ENCODE peak calls at places on chromosomes 12 and 14, in seven cellular contexts. C is HepG2, P is K562, V is GM12892, B is SK-N-SH, O is suprapubic skin, J is stomach. D is an unnamed sample.

GRCh38 chr12:4506870-4507269 is 31.8 kb upstream of the RAD51AP1 start:
- DNase-seq in B (no peak), V (peak), C (no peak), O (no peak), P (no peak), J (no peak), D (no peak)

GRCh38 chr14:89327771-89328212 is 89.2 kb downstream of the FOXN3 start:
- DNase-seq in P (no peak), J (no peak), C (no peak), B (no peak), O (no peak), V (no peak), D (no peak)

GRCh38 chr14:50997712-50998111 is 53.4 kb upstream of the PYGL start:
- DNase-seq in O (no peak), C (peak), J (no peak), B (no peak), V (no peak), P (no peak), D (no peak)

GRCh38 chr12:89529738-89530137 is 3.9 kb upstream of the POC1B start:
- DNase-seq in P (peak), B (peak), C (peak), V (no peak), O (no peak), J (no peak), D (no peak)

GRCh38 chr14:106442857-106443256 is 916.5 kb downstream of the TMEM121 start:
- DNase-seq in C (no peak), P (no peak), J (no peak), V (no peak), B (no peak), O (no peak), D (no peak)

GRCh38 chr12:55068416-55069010 is 48.7 kb downstream of the NEUROD4 start:
- DNase-seq in J (no peak), C (peak), V (peak), O (no peak), P (peak), B (peak), D (no peak)

GRCh38 chr14:73786632-73786941 is 65.0 kb upstream of the PTGR2 start:
- DNase-seq in O (no peak), P (no peak), J (peak), C (no peak), V (no peak), B (peak), D (peak)

GRCh38 chr12:8648598-8649205 is 13.9 kb downstream of the MFAP5 start:
- DNase-seq in J (no peak), B (no peak), C (no peak), P (no peak), O (no peak), V (peak), D (no peak)

GRCh38 chr14:86481105-86481504 is 951.2 kb downstream of the FLRT2 start:
- DNase-seq in J (no peak), O (no peak), C (no peak), P (no peak), V (no peak), B (no peak), D (no peak)

GRCh38 chr14:91429385-91429784 is 11.8 kb upstream of the CCDC88C start:
- DNase-seq in V (no peak), J (no peak), O (no peak), B (no peak), P (no peak), C (no peak), D (no peak)

GRCh38 chr12:115375188-115375991 is 691.4 kb upstream of the TBX3 start:
- DNase-seq in P (no peak), V (peak), J (no peak), C (peak), B (no peak), O (no peak), D (no peak)

GRCh38 chr12:68163546-68164210 is 4.1 kb upstream of the IFNG start:
- DNase-seq in O (no peak), C (no peak), J (no peak), V (no peak), P (no peak), B (no peak), D (no peak)

GRCh38 chr14:86430807-86431206 is 900.9 kb downstream of the FLRT2 start:
- DNase-seq in V (no peak), P (no peak), J (no peak), C (no peak), O (no peak), B (no peak), D (no peak)

GRCh38 chr12:46214668-46215429 is 54.0 kb downstream of the SLC38A1 start:
- DNase-seq in P (no peak), B (no peak), C (no peak), J (peak), O (no peak), V (no peak), D (no peak)

GRCh38 chr14:100662850-100663527 is 63.7 kb upstream of the DLK1 start:
- DNase-seq in C (peak), P (peak), O (no peak), J (peak), B (peak), V (no peak), D (peak)

GRCh38 chr12:94545937-94546771 is 86.5 kb upstream of the CEP83 start:
- DNase-seq in P (peak), O (no peak), B (peak), J (peak), V (peak), C (peak), D (peak)

GRCh38 chr12:110079477-110080400 is 31.4 kb upstream of the C12orf76 start:
- DNase-seq in V (peak), O (no peak), B (no peak), P (peak), C (peak), J (peak), D (no peak)

GRCh38 chr12:84658877-84659276 is 253.7 kb downstream of the SLC6A15 start:
- DNase-seq in C (no peak), J (no peak), P (no peak), B (no peak), O (no peak), V (no peak), D (no peak)

GRCh38 chr12:81095470-81096232 is 17.8 kb downstream of the ACSS3 start:
- DNase-seq in P (no peak), J (no peak), O (no peak), V (no peak), B (no peak), C (no peak), D (no peak)

GRCh38 chr12:53722450-53723041 is 4.7 kb downstream of the CALCOCO1 start:
- DNase-seq in J (no peak), V (no peak), B (no peak), P (no peak), O (no peak), C (no peak), D (no peak)

GRCh38 chr14:75825147-75825592 is 156.6 kb downstream of the TGFB3 start:
- DNase-seq in O (no peak), P (no peak), J (no peak), B (no peak), V (no peak), C (peak), D (no peak)

GRCh38 chr12:98126637-98127335 is 388.6 kb upstream of the TMPO start:
- DNase-seq in V (no peak), P (no peak), O (no peak), J (no peak), B (no peak), C (peak), D (no peak)

GRCh38 chr14:33455998-33456397 is 494.9 kb downstream of the EGLN3 start:
- DNase-seq in J (no peak), O (no peak), C (no peak), V (no peak), B (peak), P (no peak), D (no peak)

GRCh38 chr12:133165776-133166175 is 15.5 kb upstream of the ZNF268 start:
- DNase-seq in C (no peak), B (no peak), J (no peak), V (no peak), O (no peak), P (no peak), D (no peak)

GRCh38 chr12:29750131-29750927 is 33.4 kb downstream of the TMTC1 start:
- DNase-seq in O (no peak), J (no peak), P (no peak), V (no peak), B (no peak), C (no peak), D (no peak)

GRCh38 chr12:132866251-132866828 is 21.1 kb downstream of the CHFR start:
- DNase-seq in C (peak), O (no peak), J (no peak), P (no peak), V (no peak), B (no peak), D (peak)

GRCh38 chr12:122849352-122850047 is 14.2 kb downstream of the HIP1R start:
- DNase-seq in B (no peak), O (no peak), C (no peak), J (no peak), V (no peak), P (no peak), D (no peak)

GRCh38 chr14:83607682-83608081 is 1922.3 kb upstream of the FLRT2 start:
- DNase-seq in P (no peak), C (no peak), J (no peak), V (no peak), B (no peak), O (no peak), D (no peak)

GRCh38 chr14:64708148-64709004 is 4.2 kb downstream of the PLEKHG3 start:
- DNase-seq in B (no peak), C (no peak), O (peak), J (no peak), V (no peak), P (no peak), D (no peak)

GRCh38 chr14:64990291-64990690 is 3.6 kb downstream of the FNTB start:
- DNase-seq in B (no peak), V (no peak), C (no peak), P (no peak), J (no peak), O (no peak), D (no peak)

GRCh38 chr12:129532082-129532481 is 371.7 kb downstream of the TMEM132D start:
- DNase-seq in B (no peak), P (no peak), O (no peak), C (no peak), V (no peak), J (no peak), D (no peak)

GRCh38 chr14:33857650-33858049 is 93.2 kb downstream of the EGLN3 start:
- DNase-seq in J (no peak), C (no peak), V (no peak), O (no peak), P (no peak), B (no peak), D (no peak)

GRCh38 chr12:56833780-56834179 is 70.7 kb downstream of the HSD17B6 start:
- DNase-seq in P (no peak), C (no peak), J (no peak), V (no peak), O (no peak), B (no peak), D (no peak)

GRCh38 chr14:100281286-100282082 is 24.8 kb downstream of the SLC25A29 start:
- DNase-seq in V (no peak), B (no peak), C (no peak), O (no peak), J (peak), P (no peak), D (no peak)

GRCh38 chr14:104078031-104078455 is 7.5 kb upstream of the ASPG start:
- DNase-seq in J (peak), B (peak), O (peak), P (peak), V (peak), C (peak), D (peak)
- TF ChIP-seq POLR2AphosphoS5 in J (no peak), B (no peak), O (no peak), P (no peak), V (no peak), C (no peak), D (peak)

GRCh38 chr14:81310606-81311005 is 89.5 kb downstream of the STON2 start:
- DNase-seq in V (no peak), P (no peak), B (no peak), J (no peak), O (no peak), C (no peak), D (no peak)

GRCh38 chr14:81313200-81313599 is 86.9 kb downstream of the STON2 start:
- DNase-seq in O (no peak), V (no peak), B (no peak), J (no peak), C (no peak), P (no peak), D (no peak)

GRCh38 chr14:81312289-81312876 is 87.7 kb downstream of the STON2 start:
- DNase-seq in J (no peak), P (no peak), B (no peak), O (no peak), V (no peak), C (no peak), D (no peak)

GRCh38 chr14:81311128-81311527 is 89.0 kb downstream of the STON2 start:
- DNase-seq in O (no peak), P (no peak), V (no peak), C (no peak), B (no peak), J (no peak), D (no peak)

GRCh38 chr14:81311816-81312215 is 88.3 kb downstream of the STON2 start:
- DNase-seq in B (no peak), V (no peak), C (no peak), P (no peak), J (no peak), O (no peak), D (no peak)
- TF ChIP-seq POLR2AphosphoS5 in B (no peak), V (no peak), C (no peak), P (no peak), J (no peak), O (peak), D (no peak)

GRCh38 chr12:22275847-22276246 is 58.7 kb downstream of the ST8SIA1 start:
- DNase-seq in J (peak), O (peak), V (no peak), P (no peak), B (no peak), C (no peak), D (peak)
- TF ChIP-seq POLR2AphosphoS5 in J (peak), O (peak), V (no peak), P (no peak), B (no peak), C (no peak), D (peak)

GRCh38 chr12:105206686-105207374 is 29.1 kb downstream of the APPL2 start:
- DNase-seq in C (no peak), V (no peak), P (no peak), B (no peak), J (no peak), O (no peak), D (no peak)
- TF ChIP-seq POLR2AphosphoS5 in C (no peak), V (no peak), P (no peak), B (no peak), J (no peak), O (no peak), D (no peak)

GRCh38 chr12:88202500-88202899 is 60.4 kb downstream of the TMTC3 start:
- DNase-seq in J (no peak), P (no peak), V (no peak), C (no peak), B (no peak), O (no peak), D (no peak)

GRCh38 chr12:88194868-88195267 is 52.8 kb downstream of the TMTC3 start:
- DNase-seq in J (no peak), P (no peak), C (no peak), O (no peak), B (no peak), V (no peak), D (no peak)

GRCh38 chr12:88200029-88200428 is 57.9 kb downstream of the TMTC3 start:
- DNase-seq in B (no peak), O (no peak), J (no peak), C (no peak), P (no peak), V (no peak), D (no peak)
- TF ChIP-seq POLR2AphosphoS5 in B (no peak), O (no peak), J (no peak), C (no peak), P (no peak), V (no peak), D (no peak)

GRCh38 chr14:56379956-56380355 is 199.6 kb upstream of the TMEM260 start:
- DNase-seq in J (no peak), B (no peak), O (no peak), V (no peak), P (no peak), C (no peak), D (no peak)

GRCh38 chr14:56378046-56378445 is 201.6 kb upstream of the TMEM260 start:
- DNase-seq in J (no peak), O (no peak), B (no peak), V (no peak), P (no peak), C (no peak), D (no peak)

GRCh38 chr14:56374421-56374820 is 205.2 kb upstream of the TMEM260 start:
- DNase-seq in C (no peak), V (no peak), J (no peak), P (no peak), O (no peak), B (no peak), D (no peak)

GRCh38 chr14:56378474-56378873 is 201.1 kb upstream of the TMEM260 start:
- DNase-seq in P (no peak), V (no peak), J (no peak), B (no peak), C (no peak), O (no peak), D (no peak)
- TF ChIP-seq POLR2AphosphoS5 in P (no peak), V (no peak), J (peak), B (no peak), C (no peak), O (no peak), D (no peak)

DNA sequence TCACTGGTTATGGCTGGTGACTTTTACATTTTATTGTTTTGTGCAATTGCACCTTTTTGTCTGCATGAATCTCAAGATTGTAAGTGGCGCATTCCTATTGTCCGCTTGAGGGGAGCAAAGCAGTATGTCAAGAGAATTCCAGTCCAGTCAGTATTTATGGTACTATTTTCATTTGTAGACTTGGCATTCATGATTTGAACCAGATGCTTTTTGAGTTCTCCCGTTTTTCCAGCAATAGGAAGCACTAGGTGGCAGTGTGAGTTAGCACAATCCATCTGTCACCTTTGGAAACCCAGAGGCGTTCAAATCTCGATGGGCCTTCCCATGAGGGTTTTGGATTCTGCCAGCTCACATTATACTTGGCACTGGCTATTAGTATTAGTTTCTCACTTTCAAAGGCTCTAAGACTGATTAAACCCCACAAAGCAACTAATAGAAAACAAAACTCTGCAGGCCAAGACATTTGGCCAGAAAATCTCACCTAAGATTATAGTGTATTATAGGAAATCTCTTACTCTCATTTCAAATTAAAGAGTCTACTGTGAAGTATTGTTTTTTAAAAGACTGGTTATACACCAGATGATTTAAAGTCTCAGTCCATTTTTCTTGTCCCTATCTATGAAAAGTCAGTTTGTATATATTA is 2.2 kb downstream of the DACT1 start:
- DNase-seq in P (no peak), C (peak), V (no peak), O (no peak), B (peak), J (no peak), D (peak)
- TF ChIP-seq POLR2AphosphoS5 in P (no peak), C (no peak), V (no peak), O (no peak), B (peak), J (no peak), D (peak)

GRCh38 chr12:1804545-1805332 is 15.6 kb upstream of the LRTM2 start:
- DNase-seq in C (peak), O (peak), B (peak), V (peak), J (peak), P (peak), D (peak)
- TF ChIP-seq POLR2AphosphoS5 in C (no peak), O (no peak), B (peak), V (no peak), J (no peak), P (no peak), D (peak)